ENCODE peak calls at places on chromosomes 5 and 9, in five cellular contexts. G is H54, Q is IMR-90, M is heart left ventricle, F is Peyer's patch. J is an unnamed sample.

GRCh38 chr9:86946712-86947145 is 577 bp downstream of the GAS1 start:
- DNase-seq in G (peak), Q (no peak), M (peak), F (peak), J (peak)

GRCh38 chr9:131791532-131792254 is 51.8 kb upstream of the RAPGEF1 start:
- DNase-seq in G (peak), Q (no peak), M (no peak), F (no peak), J (no peak)

GRCh38 chr5:83510199-83510730 is 38.7 kb downstream of the VCAN start:
- DNase-seq in G (no peak), Q (no peak), M (no peak), F (no peak), J (no peak)

GRCh38 chr5:51986733-51987132 is 603.5 kb downstream of the ISL1 start:
- DNase-seq in G (no peak), Q (no peak), M (no peak), F (no peak), J (no peak)

GRCh38 chr5:96904054-96904931 is 28.0 kb downstream of the ERAP2 start:
- DNase-seq in G (no peak), Q (peak), M (no peak), F (no peak), J (no peak)

GRCh38 chr5:131109540-131110255 is 55.4 kb downstream of the HINT1 start:
- DNase-seq in G (peak), Q (peak), M (no peak), F (peak), J (no peak)

GRCh38 chr9:114484854-114485443 is 20.3 kb downstream of the WHRN start:
- DNase-seq in G (peak), Q (peak), M (no peak), F (no peak), J (no peak)

GRCh38 chr9:36136894-36137391 is 410 bp downstream of the GLIPR2 start:
- DNase-seq in G (no peak), Q (no peak), M (peak), F (no peak), J (no peak)

GRCh38 chr9:101478444-101478843 is 42.9 kb upstream of the ALDOB start:
- DNase-seq in G (no peak), Q (no peak), M (no peak), F (no peak), J (peak)

GRCh38 chr9:69549310-69550202 is 122.6 kb downstream of the APBA1 start:
- DNase-seq in G (peak), Q (peak), M (no peak), F (no peak), J (no peak)

GRCh38 chr5:40676643-40677333 is 2.9 kb upstream of the PTGER4 start:
- DNase-seq in G (no peak), Q (peak), M (no peak), F (no peak), J (no peak)

GRCh38 chr5:17907094-17907493 is 272.8 kb downstream of the TAF11L14 start:
- DNase-seq in G (no peak), Q (no peak), M (no peak), F (no peak), J (no peak)

GRCh38 chr5:59351076-59351794 is 542.3 kb downstream of the PDE4D start:
- DNase-seq in G (no peak), Q (peak), M (no peak), F (no peak), J (no peak)

GRCh38 chr5:113281194-113281593 is 153.6 kb downstream of the TSSK1B start:
- DNase-seq in G (no peak), Q (peak), M (no peak), F (no peak), J (no peak)

GRCh38 chr9:74557577-74557976 is 60.4 kb downstream of the RORB start:
- DNase-seq in G (no peak), Q (no peak), M (no peak), F (no peak), J (no peak)

GRCh38 chr9:83327750-83328622 is 210.2 kb downstream of the FRMD3 start:
- DNase-seq in G (no peak), Q (no peak), M (no peak), F (no peak), J (no peak)

GRCh38 chr9:95286151-95286550 is 31.4 kb downstream of the FANCC start:
- DNase-seq in G (no peak), Q (peak), M (no peak), F (no peak), J (no peak)

GRCh38 chr5:43773032-43773830 is 170.3 kb downstream of the NNT start:
- DNase-seq in G (peak), Q (peak), M (no peak), F (no peak), J (no peak)

GRCh38 chr5:1930880-1931589 is 48.3 kb upstream of the IRX4 start:
- DNase-seq in G (no peak), Q (no peak), M (peak), F (no peak), J (no peak)

GRCh38 chr9:33447404-33448158 is at the start of gene AQP3:
- DNase-seq in G (no peak), Q (no peak), M (peak), F (peak), J (peak)

GRCh38 chr5:175842947-175843793 is 28.2 kb upstream of the CPLX2 start:
- DNase-seq in G (peak), Q (peak), M (no peak), F (no peak), J (no peak)

GRCh38 chr5:171521679-171522078 is 102.2 kb downstream of the FGF18 start:
- DNase-seq in G (peak), Q (no peak), M (no peak), F (no peak), J (no peak)

GRCh38 chr9:78131969-78132687 is 100.5 kb upstream of the GNAQ start:
- DNase-seq in G (no peak), Q (no peak), M (no peak), F (no peak), J (no peak)

GRCh38 chr9:79123419-79123818 is 448.3 kb upstream of the TLE4 start:
- DNase-seq in G (no peak), Q (peak), M (no peak), F (no peak), J (no peak)

GRCh38 chr9:35813434-35814105 is 1.3 kb downstream of the HINT2 start:
- DNase-seq in G (no peak), Q (peak), M (no peak), F (no peak), J (no peak)

GRCh38 chr5:32145378-32145777 is 28.7 kb downstream of the GOLPH3 start:
- DNase-seq in G (no peak), Q (no peak), M (no peak), F (no peak), J (no peak)

GRCh38 chr5:51908215-51908614 is 525.0 kb downstream of the ISL1 start:
- DNase-seq in G (no peak), Q (no peak), M (no peak), F (no peak), J (no peak)

GRCh38 chr5:11563822-11564221 is 340.4 kb downstream of the CTNND2 start:
- DNase-seq in G (no peak), Q (no peak), M (no peak), F (no peak), J (no peak)

GRCh38 chr9:129497064-129497836 is 123.7 kb downstream of the C9orf50 start:
- DNase-seq in G (no peak), Q (no peak), M (peak), F (no peak), J (no peak)

GRCh38 chr5:454936-455335 is 12.0 kb downstream of the EXOC3 start:
- DNase-seq in G (no peak), Q (no peak), M (peak), F (no peak), J (peak)

GRCh38 chr5:107696071-107696470 is 25.3 kb upstream of the EFNA5 start:
- DNase-seq in G (no peak), Q (no peak), M (no peak), F (no peak), J (no peak)

GRCh38 chr9:16213781-16214515 is 656.5 kb downstream of the BNC2 start:
- DNase-seq in G (peak), Q (peak), M (no peak), F (no peak), J (peak)

GRCh38 chr9:112486221-112487007 is at the start of gene KIAA1958:
- DNase-seq in G (peak), Q (peak), M (peak), F (peak), J (peak)
- TF ChIP-seq POLR2A in G (peak), Q (no peak), M (peak), F (peak), J (peak)

DNA sequence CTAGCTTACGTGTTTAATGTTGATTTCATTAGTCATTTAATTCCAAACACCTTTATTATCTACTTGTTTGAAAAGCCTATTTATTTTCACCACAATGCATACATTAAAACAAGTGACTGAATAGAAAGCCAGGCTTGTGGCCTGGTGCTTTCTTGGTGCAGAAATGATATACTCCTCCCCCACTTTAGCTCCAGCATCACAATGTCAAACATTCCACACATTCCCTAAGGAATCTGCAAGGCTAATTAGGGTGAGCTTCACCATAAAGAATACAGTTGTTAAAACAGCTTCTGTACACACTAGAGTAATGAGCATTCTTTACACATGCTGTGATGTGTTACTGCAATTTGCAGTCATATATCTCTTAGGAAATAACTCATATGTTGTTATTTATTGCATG is 705.8 kb downstream of the CETN3 start:
- DNase-seq in G (no peak), Q (no peak), M (no peak), F (no peak), J (no peak)
- TF ChIP-seq POLR2A in G (no peak), Q (no peak), M (no peak), F (no peak), J (no peak)

DNA sequence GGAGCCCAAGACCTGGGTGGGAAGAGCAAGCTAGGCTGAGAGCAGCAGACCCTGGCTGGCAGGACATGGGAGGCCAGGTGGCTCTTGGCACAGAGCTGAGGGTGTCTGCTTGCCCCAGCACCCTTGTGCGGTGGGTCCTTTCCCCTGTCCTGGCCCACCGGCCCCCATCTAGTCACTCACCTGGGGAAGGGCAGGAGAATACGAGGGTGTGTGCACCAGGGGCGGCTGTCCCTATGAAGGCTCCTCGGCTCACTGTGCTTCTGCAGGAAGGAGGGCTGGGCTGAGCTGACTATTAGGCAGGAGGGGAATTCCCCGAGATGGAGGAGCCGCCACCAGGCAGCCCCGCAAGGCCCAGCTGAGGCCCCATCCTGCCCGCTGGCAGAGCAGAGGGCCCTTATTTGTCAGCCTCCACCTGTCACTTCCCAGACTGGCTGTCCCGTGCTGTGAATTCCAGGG is 6.1 kb upstream of the TNIP1 start:
- DNase-seq in G (no peak), Q (peak), M (no peak), F (peak), J (peak)
- TF ChIP-seq POLR2A in G (no peak), Q (no peak), M (no peak), F (no peak), J (no peak)

GRCh38 chr5:95730730-95731570 is at the start of gene RHOBTB3:
- DNase-seq in G (peak), Q (peak), M (peak), F (peak), J (peak)
- TF ChIP-seq POLR2A in G (peak), Q (peak), M (peak), F (peak), J (peak)

GRCh38 chr5:150293091-150293941 is 3.7 kb upstream of the CAMK2A start:
- DNase-seq in G (no peak), Q (no peak), M (no peak), F (no peak), J (no peak)
- TF ChIP-seq POLR2A in G (no peak), Q (no peak), M (no peak), F (no peak), J (no peak)

GRCh38 chr9:124353811-124354274 is 61.4 kb downstream of the PSMB7 start:
- DNase-seq in G (no peak), Q (peak), M (no peak), F (no peak), J (no peak)
- TF ChIP-seq POLR2A in G (no peak), Q (no peak), M (no peak), F (no peak), J (no peak)

DNA sequence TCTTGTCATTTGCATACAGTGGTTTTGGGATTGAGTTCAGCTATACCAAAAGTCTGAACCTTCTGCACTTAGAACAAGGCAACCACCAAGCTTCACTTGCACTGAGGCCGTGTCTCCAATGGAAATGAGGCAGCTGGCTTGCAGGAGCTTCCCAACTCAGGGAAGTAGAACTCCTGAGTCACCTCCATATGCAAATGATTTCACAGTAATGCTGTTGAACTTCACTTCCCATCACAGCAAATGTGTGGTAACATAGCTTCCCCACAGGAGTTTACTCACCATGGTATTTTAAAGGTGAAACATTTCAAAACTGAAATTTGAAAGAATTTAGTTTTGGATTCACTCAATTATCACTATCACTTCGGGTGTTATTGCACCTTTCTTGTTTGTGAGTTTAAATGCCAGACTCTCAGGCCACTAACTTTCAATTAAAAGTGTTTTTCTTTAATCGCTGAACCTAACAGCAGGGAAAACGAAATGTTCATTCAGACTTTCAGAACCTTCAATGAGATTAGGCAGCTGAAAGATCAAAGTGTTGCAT is 9.0 kb downstream of the CD274 start:
- DNase-seq in G (no peak), Q (no peak), M (no peak), F (no peak), J (no peak)
- TF ChIP-seq POLR2A in G (no peak), Q (no peak), M (no peak), F (no peak), J (no peak)

GRCh38 chr5:16619136-16619535 is 2.3 kb upstream of the RETREG1 start:
- DNase-seq in G (no peak), Q (no peak), M (no peak), F (no peak), J (no peak)

GRCh38 chr5:16615737-16616535 is 861 bp downstream of the RETREG1 start:
- DNase-seq in G (no peak), Q (no peak), M (no peak), F (no peak), J (peak)

GRCh38 chr5:16617272-16617973 is 626 bp upstream of the RETREG1 start:
- DNase-seq in G (no peak), Q (no peak), M (no peak), F (peak), J (peak)

GRCh38 chr5:16618138-16618897 is 1.5 kb upstream of the RETREG1 start:
- DNase-seq in G (no peak), Q (no peak), M (no peak), F (no peak), J (no peak)

GRCh38 chr5:16616536-16617271 is at the start of gene RETREG1:
- DNase-seq in G (peak), Q (no peak), M (peak), F (peak), J (peak)
- TF ChIP-seq POLR2A in G (peak), Q (no peak), M (no peak), F (no peak), J (no peak)

GRCh38 chr5:140595538-140595937 is 30.9 kb downstream of the SLC35A4 start:
- DNase-seq in G (no peak), Q (no peak), M (no peak), F (no peak), J (peak)
- TF ChIP-seq POLR2A in G (no peak), Q (no peak), M (no peak), F (no peak), J (no peak)

J was measured in transverse colon.